ENCODE peak calls at places on chromosomes 6 and 20, in ten cellular contexts. One of them, this sample, is unnamed.

GRCh38 chr6:139941826-139942225 is 567.4 kb upstream of the CITED2 start:
- DNase-seq in dorsolateral prefrontal cortex: no peak
- DNase-seq in IMR-90: no peak
- DNase-seq in epithelial cell of proximal tubule: no peak
- DNase-seq in fibroblast of lung: no peak
- DNase-seq in BJ: no peak
- DNase-seq in transverse colon: no peak
- DNase-seq in testis: peak; percentile 47
- DNase-seq in lower lobe of right lung: no peak
- DNase-seq in breast epithelium: no peak
- DNase-seq in this sample: no peak

GRCh38 chr6:155183095-155183494 is 80.7 kb upstream of the CLDN20 start:
- DNase-seq in BJ: no peak
- DNase-seq in testis: no peak
- DNase-seq in transverse colon: no peak
- DNase-seq in dorsolateral prefrontal cortex: no peak
- DNase-seq in fibroblast of lung: no peak
- DNase-seq in lower lobe of right lung: no peak
- DNase-seq in epithelial cell of proximal tubule: no peak
- DNase-seq in IMR-90: no peak
- DNase-seq in breast epithelium: no peak
- DNase-seq in this sample: no peak

GRCh38 chr6:55260181-55260580 is 67.1 kb upstream of the GFRAL start:
- DNase-seq in BJ: no peak
- DNase-seq in testis: no peak
- DNase-seq in lower lobe of right lung: no peak
- DNase-seq in dorsolateral prefrontal cortex: no peak
- DNase-seq in IMR-90: no peak
- DNase-seq in fibroblast of lung: no peak
- DNase-seq in transverse colon: no peak
- DNase-seq in epithelial cell of proximal tubule: no peak
- DNase-seq in breast epithelium: no peak
- DNase-seq in this sample: no peak

GRCh38 chr6:139367810-139368321 is 6.6 kb downstream of the CITED2 start:
- DNase-seq in transverse colon: no peak
- DNase-seq in testis: no peak
- DNase-seq in IMR-90: no peak
- DNase-seq in fibroblast of lung: no peak
- DNase-seq in breast epithelium: no peak
- DNase-seq in lower lobe of right lung: no peak
- DNase-seq in epithelial cell of proximal tubule: no peak
- DNase-seq in dorsolateral prefrontal cortex: no peak
- DNase-seq in BJ: no peak
- DNase-seq in this sample: peak; percentile 26

GRCh38 chr6:77633993-77634392 is 18.8 kb upstream of the MEI4 start:
- DNase-seq in BJ: no peak
- DNase-seq in lower lobe of right lung: no peak
- DNase-seq in epithelial cell of proximal tubule: no peak
- DNase-seq in breast epithelium: no peak
- DNase-seq in IMR-90: no peak
- DNase-seq in fibroblast of lung: no peak
- DNase-seq in dorsolateral prefrontal cortex: no peak
- DNase-seq in transverse colon: no peak
- DNase-seq in testis: no peak
- DNase-seq in this sample: peak; percentile 93

GRCh38 chr6:117810269-117810668 is 96.8 kb upstream of the SLC35F1 start:
- DNase-seq in fibroblast of lung: no peak
- DNase-seq in epithelial cell of proximal tubule: no peak
- DNase-seq in breast epithelium: no peak
- DNase-seq in testis: no peak
- DNase-seq in transverse colon: no peak
- DNase-seq in dorsolateral prefrontal cortex: no peak
- DNase-seq in lower lobe of right lung: no peak
- DNase-seq in IMR-90: no peak
- DNase-seq in BJ: no peak
- DNase-seq in this sample: no peak

GRCh38 chr6:116883005-116883404 is 6.0 kb downstream of the RFX6 start:
- DNase-seq in dorsolateral prefrontal cortex: no peak
- DNase-seq in fibroblast of lung: no peak
- DNase-seq in breast epithelium: no peak
- DNase-seq in lower lobe of right lung: no peak
- DNase-seq in BJ: no peak
- DNase-seq in epithelial cell of proximal tubule: no peak
- DNase-seq in testis: no peak
- DNase-seq in transverse colon: no peak
- DNase-seq in IMR-90: no peak
- DNase-seq in this sample: no peak

GRCh38 chr6:170227521-170227983 is 63.3 kb downstream of the DLL1 start:
- DNase-seq in BJ: no peak
- DNase-seq in epithelial cell of proximal tubule: no peak
- DNase-seq in transverse colon: no peak
- DNase-seq in fibroblast of lung: no peak
- DNase-seq in IMR-90: no peak
- DNase-seq in dorsolateral prefrontal cortex: no peak
- DNase-seq in breast epithelium: no peak
- DNase-seq in lower lobe of right lung: no peak
- DNase-seq in testis: no peak
- DNase-seq in this sample: no peak

GRCh38 chr6:169363590-169363989 is 109.9 kb upstream of the THBS2 start:
- DNase-seq in epithelial cell of proximal tubule: no peak
- DNase-seq in transverse colon: no peak
- DNase-seq in dorsolateral prefrontal cortex: no peak
- DNase-seq in testis: no peak
- DNase-seq in breast epithelium: no peak
- DNase-seq in fibroblast of lung: peak; percentile 28
- DNase-seq in lower lobe of right lung: no peak
- DNase-seq in BJ: peak; percentile 66
- DNase-seq in IMR-90: peak; percentile 49
- DNase-seq in this sample: no peak

GRCh38 chr6:45076217-45076616 is 251.9 kb upstream of the RUNX2 start:
- DNase-seq in transverse colon: no peak
- DNase-seq in dorsolateral prefrontal cortex: no peak
- DNase-seq in BJ: peak; percentile 5
- DNase-seq in epithelial cell of proximal tubule: no peak
- DNase-seq in lower lobe of right lung: no peak
- DNase-seq in breast epithelium: no peak
- DNase-seq in IMR-90: peak; percentile 73
- DNase-seq in fibroblast of lung: peak; percentile 17
- DNase-seq in testis: no peak
- DNase-seq in this sample: no peak

GRCh38 chr6:142296975-142297604 is 4.7 kb upstream of the ADGRG6 start:
- DNase-seq in fibroblast of lung: no peak
- DNase-seq in testis: no peak
- DNase-seq in transverse colon: no peak
- DNase-seq in breast epithelium: no peak
- DNase-seq in BJ: no peak
- DNase-seq in dorsolateral prefrontal cortex: no peak
- DNase-seq in IMR-90: no peak
- DNase-seq in epithelial cell of proximal tubule: no peak
- DNase-seq in lower lobe of right lung: no peak
- DNase-seq in this sample: no peak

GRCh38 chr6:11324453-11325023 is 92.1 kb upstream of the NEDD9 start:
- DNase-seq in epithelial cell of proximal tubule: no peak
- DNase-seq in breast epithelium: no peak
- DNase-seq in lower lobe of right lung: no peak
- DNase-seq in IMR-90: peak; percentile 19
- DNase-seq in BJ: no peak
- DNase-seq in fibroblast of lung: no peak
- DNase-seq in dorsolateral prefrontal cortex: no peak
- DNase-seq in transverse colon: no peak
- DNase-seq in testis: no peak
- DNase-seq in this sample: no peak

GRCh38 chr20:62020935-62021701 is 44.6 kb downstream of the TAF4 start:
- DNase-seq in IMR-90: peak; percentile 54
- DNase-seq in BJ: no peak
- DNase-seq in dorsolateral prefrontal cortex: no peak
- DNase-seq in lower lobe of right lung: no peak
- DNase-seq in transverse colon: peak; percentile 18
- DNase-seq in breast epithelium: no peak
- DNase-seq in testis: peak; percentile 86
- DNase-seq in fibroblast of lung: peak; percentile 46
- DNase-seq in epithelial cell of proximal tubule: no peak
- DNase-seq in this sample: no peak

GRCh38 chr6:105553174-105553573 is 150.3 kb upstream of the PREP start:
- DNase-seq in epithelial cell of proximal tubule: no peak
- DNase-seq in fibroblast of lung: no peak
- DNase-seq in lower lobe of right lung: no peak
- DNase-seq in BJ: no peak
- DNase-seq in breast epithelium: no peak
- DNase-seq in dorsolateral prefrontal cortex: no peak
- DNase-seq in testis: no peak
- DNase-seq in transverse colon: peak; percentile 26
- DNase-seq in IMR-90: no peak
- DNase-seq in this sample: no peak

DNA sequence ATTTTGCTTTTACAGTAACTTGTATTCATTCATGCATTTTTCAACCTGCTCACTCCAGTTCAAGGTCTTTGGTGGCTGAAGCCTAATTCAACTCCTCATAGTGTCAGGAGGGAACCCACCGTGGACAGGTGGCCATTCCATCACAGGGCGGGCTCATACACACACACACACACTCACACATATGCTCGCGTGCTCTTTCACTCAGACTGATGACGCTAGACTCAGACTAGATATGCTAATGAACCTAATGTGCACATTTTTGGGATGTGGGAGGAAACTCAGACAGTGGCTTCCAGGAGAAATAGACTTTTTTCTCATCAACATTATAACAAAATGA is 56.7 kb downstream of the TRIM27 start:
- DNase-seq in epithelial cell of proximal tubule: no peak
- DNase-seq in lower lobe of right lung: no peak
- DNase-seq in dorsolateral prefrontal cortex: peak; percentile 36
- DNase-seq in transverse colon: no peak
- DNase-seq in fibroblast of lung: no peak
- DNase-seq in BJ: no peak
- DNase-seq in testis: peak; percentile 55
- DNase-seq in IMR-90: peak; percentile 3
- DNase-seq in breast epithelium: no peak
- DNase-seq in this sample: no peak
- H3K4me3 ChIP-seq in epithelial cell of proximal tubule: peak overlapping the region; percentile 64
- H3K4me3 ChIP-seq in lower lobe of right lung: peak overlapping the region; percentile 81
- H3K4me3 ChIP-seq in dorsolateral prefrontal cortex: peak overlapping the region; percentile 69
- H3K4me3 ChIP-seq in transverse colon: peak overlapping the region; percentile 62
- H3K4me3 ChIP-seq in fibroblast of lung: peak overlapping the region; percentile 52
- H3K4me3 ChIP-seq in BJ: peak overlapping the region; percentile 60
- H3K4me3 ChIP-seq in testis: peak overlapping the region; percentile 55
- H3K4me3 ChIP-seq in IMR-90: peak overlapping the region; percentile 93
- H3K4me3 ChIP-seq in breast epithelium: peak overlapping the region; percentile 90
- H3K4me3 ChIP-seq in this sample: peak overlapping the region; percentile 59

DNA sequence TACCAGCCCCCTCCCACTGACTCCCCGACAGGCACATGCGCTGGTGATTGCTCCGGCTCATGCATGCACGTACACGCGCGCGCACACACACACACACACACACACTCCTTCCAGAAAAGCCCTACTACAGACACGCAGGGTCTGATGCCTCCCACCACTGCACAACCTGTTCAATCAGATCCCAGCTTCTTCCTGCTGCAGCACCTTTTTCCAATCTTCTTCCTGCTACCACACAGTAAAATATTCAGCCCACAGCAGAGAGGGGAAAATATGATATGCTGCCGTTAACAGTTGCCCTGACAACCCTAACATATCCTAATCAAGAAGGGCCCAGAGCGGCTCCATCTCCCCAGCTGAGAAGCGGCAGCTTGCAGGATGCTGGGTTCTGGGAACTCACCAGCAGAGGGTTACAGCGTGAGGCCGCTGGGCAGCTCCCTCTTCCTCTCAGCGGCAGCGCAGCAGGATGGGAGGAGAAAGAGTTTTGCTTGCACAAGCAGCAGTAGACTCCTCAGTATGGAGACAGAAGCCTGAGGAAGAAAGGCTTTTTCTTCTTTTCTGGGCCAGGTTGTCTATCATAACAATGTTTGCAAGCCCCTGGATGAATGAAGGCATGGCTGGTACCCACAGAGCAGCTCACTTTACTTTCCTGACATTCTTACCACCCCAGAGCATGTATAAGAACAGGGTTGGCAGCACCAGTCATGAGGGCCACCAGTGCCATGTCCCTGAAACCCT is 23.9 kb downstream of the MAP7 start:
- DNase-seq in epithelial cell of proximal tubule: no peak
- DNase-seq in lower lobe of right lung: peak; percentile 69
- DNase-seq in testis: peak; percentile 75
- DNase-seq in IMR-90: peak; percentile 63
- DNase-seq in dorsolateral prefrontal cortex: peak; percentile 88
- DNase-seq in fibroblast of lung: peak; percentile 65
- DNase-seq in breast epithelium: peak; percentile 31
- DNase-seq in transverse colon: no peak
- DNase-seq in BJ: no peak
- DNase-seq in this sample: peak; percentile 26
- TF ChIP-seq CTCF in epithelial cell of proximal tubule: peak; percentile 47
- TF ChIP-seq CTCF in lower lobe of right lung: peak; percentile 26
- TF ChIP-seq CTCF in testis: peak; percentile 14
- TF ChIP-seq CTCF in IMR-90: peak; percentile 39
- TF ChIP-seq CTCF in dorsolateral prefrontal cortex: peak; percentile 31
- TF ChIP-seq CTCF in fibroblast of lung: peak; percentile 52
- TF ChIP-seq CTCF in breast epithelium: no peak
- TF ChIP-seq CTCF in transverse colon: peak; percentile 9
- TF ChIP-seq CTCF in BJ: peak; percentile 59
- TF ChIP-seq CTCF in this sample: peak; percentile 70

DNA sequence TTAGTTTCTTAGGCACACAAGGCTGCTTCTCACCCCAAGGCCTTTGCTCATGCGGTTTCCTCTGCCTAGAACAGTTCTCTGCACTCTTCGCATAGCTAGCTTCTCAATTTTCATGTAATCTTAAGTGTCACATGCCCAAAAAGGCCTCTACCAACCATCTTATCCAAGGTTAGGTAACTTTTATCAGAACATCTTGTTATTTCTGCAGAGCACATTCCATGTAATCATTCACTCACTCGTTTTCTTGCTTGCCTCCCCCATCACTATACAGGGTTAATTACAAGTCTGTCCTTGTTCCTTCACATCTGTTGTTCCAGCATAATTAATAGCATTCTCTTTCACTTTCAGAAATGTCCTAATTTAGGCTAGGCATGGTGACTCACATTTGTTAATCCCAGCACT is 53.8 kb downstream of the NCOA6 start:
- DNase-seq in transverse colon: no peak
- DNase-seq in lower lobe of right lung: no peak
- DNase-seq in epithelial cell of proximal tubule: no peak
- DNase-seq in dorsolateral prefrontal cortex: no peak
- DNase-seq in BJ: no peak
- DNase-seq in fibroblast of lung: peak; percentile 12
- DNase-seq in IMR-90: no peak
- DNase-seq in breast epithelium: no peak
- DNase-seq in testis: no peak
- DNase-seq in this sample: no peak
- H3K4me3 ChIP-seq in transverse colon: no peak overlapping the region
- H3K4me3 ChIP-seq in lower lobe of right lung: no peak overlapping the region
- H3K4me3 ChIP-seq in epithelial cell of proximal tubule: no peak overlapping the region
- H3K4me3 ChIP-seq in dorsolateral prefrontal cortex: no peak overlapping the region
- H3K4me3 ChIP-seq in BJ: no peak overlapping the region
- H3K4me3 ChIP-seq in fibroblast of lung: no peak overlapping the region
- H3K4me3 ChIP-seq in IMR-90: no peak overlapping the region
- H3K4me3 ChIP-seq in breast epithelium: no peak overlapping the region
- H3K4me3 ChIP-seq in testis: no peak overlapping the region
- H3K4me3 ChIP-seq in this sample: no peak overlapping the region

GRCh38 chr20:11890331-11891080 is 27.2 kb upstream of the BTBD3 start:
- DNase-seq in fibroblast of lung: peak; percentile 88
- DNase-seq in IMR-90: peak; percentile 91
- DNase-seq in lower lobe of right lung: peak; percentile 93
- DNase-seq in epithelial cell of proximal tubule: peak; percentile 10
- DNase-seq in testis: peak; percentile 96
- DNase-seq in breast epithelium: peak; percentile 74
- DNase-seq in transverse colon: peak; percentile 87
- DNase-seq in dorsolateral prefrontal cortex: peak; percentile 94
- DNase-seq in BJ: peak; percentile 43
- DNase-seq in this sample: peak; percentile 74
- TF ChIP-seq CTCF in fibroblast of lung: no peak
- TF ChIP-seq CTCF in IMR-90: no peak
- TF ChIP-seq CTCF in lower lobe of right lung: no peak
- TF ChIP-seq CTCF in epithelial cell of proximal tubule: no peak
- TF ChIP-seq CTCF in testis: peak; percentile 15
- TF ChIP-seq CTCF in breast epithelium: no peak
- TF ChIP-seq CTCF in transverse colon: no peak
- TF ChIP-seq CTCF in dorsolateral prefrontal cortex: no peak
- TF ChIP-seq CTCF in BJ: no peak
- TF ChIP-seq CTCF in this sample: no peak